ENCODE peak calls at places on chromosomes 16 and 17, in five cellular contexts. One of them, this sample, is unnamed.

GRCh38 chr16:2467301-2468141 is 3.6 kb upstream of the NTN3 start:
- DNase-seq in neuronal stem cell: no peak
- DNase-seq in mesendoderm: peak; percentile 68
- DNase-seq in IMR-90: peak; percentile 72
- DNase-seq in trophoblast cell: no peak
- DNase-seq in this sample: peak; percentile 74

GRCh38 chr17:35087731-35088646 is 24.5 kb upstream of the RFFL start:
- DNase-seq in neuronal stem cell: no peak
- DNase-seq in mesendoderm: no peak
- DNase-seq in IMR-90: peak; percentile 42
- DNase-seq in trophoblast cell: no peak
- DNase-seq in this sample: no peak

GRCh38 chr17:13601776-13602551 is at the start of gene HS3ST3A1:
- DNase-seq in neuronal stem cell: peak; percentile 85
- DNase-seq in mesendoderm: peak; percentile 96
- DNase-seq in IMR-90: peak; percentile 82
- DNase-seq in trophoblast cell: peak; percentile 64
- DNase-seq in this sample: peak; percentile 96

GRCh38 chr17:62933986-62934385 is 32.0 kb upstream of the TANC2 start:
- DNase-seq in neuronal stem cell: no peak
- DNase-seq in mesendoderm: no peak
- DNase-seq in IMR-90: no peak
- DNase-seq in trophoblast cell: no peak
- DNase-seq in this sample: no peak

GRCh38 chr17:19787733-19788357 is 39.7 kb upstream of the ALDH3A1 start:
- DNase-seq in neuronal stem cell: no peak
- DNase-seq in mesendoderm: no peak
- DNase-seq in IMR-90: peak; percentile 6
- DNase-seq in trophoblast cell: no peak
- DNase-seq in this sample: no peak

GRCh38 chr16:12050361-12050760 is 73.8 kb downstream of the SNX29 start:
- DNase-seq in neuronal stem cell: no peak
- DNase-seq in mesendoderm: no peak
- DNase-seq in IMR-90: no peak
- DNase-seq in trophoblast cell: no peak
- DNase-seq in this sample: no peak

GRCh38 chr17:45787044-45787443 is 2.9 kb downstream of the CRHR1 start:
- DNase-seq in neuronal stem cell: no peak
- DNase-seq in mesendoderm: no peak
- DNase-seq in IMR-90: no peak
- DNase-seq in trophoblast cell: no peak
- DNase-seq in this sample: no peak

GRCh38 chr17:65794572-65794971 is 233.1 kb upstream of the AXIN2 start:
- DNase-seq in neuronal stem cell: no peak
- DNase-seq in mesendoderm: peak; percentile 70
- DNase-seq in IMR-90: peak; percentile 13
- DNase-seq in trophoblast cell: no peak
- DNase-seq in this sample: peak; percentile 59

GRCh38 chr17:79874329-79874981 is 35.2 kb upstream of the CBX4 start:
- DNase-seq in neuronal stem cell: no peak
- DNase-seq in mesendoderm: peak; percentile 59
- DNase-seq in IMR-90: peak; percentile 24
- DNase-seq in trophoblast cell: no peak
- DNase-seq in this sample: no peak

DNA sequence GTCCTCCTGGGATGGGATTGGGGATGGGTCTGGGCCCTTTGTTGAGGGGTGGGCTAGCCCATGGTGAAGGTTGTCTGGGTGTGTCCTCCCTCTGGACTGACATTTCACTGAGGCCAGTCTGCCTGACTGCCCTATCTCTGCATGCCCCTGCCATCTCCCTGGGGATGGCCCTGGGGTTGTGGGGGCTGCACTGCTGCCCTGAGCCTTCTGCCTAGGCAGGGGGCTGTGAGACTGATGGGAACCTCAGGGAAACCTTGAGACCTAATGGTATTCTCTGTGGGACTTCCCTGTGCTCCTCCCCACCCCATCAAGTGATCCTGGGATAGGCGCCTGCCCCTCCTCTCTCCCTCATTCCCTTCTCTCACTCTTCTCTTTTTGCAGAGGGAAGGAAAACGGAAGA is 19.9 kb downstream of the RAI1 start:
- DNase-seq in neuronal stem cell: no peak
- DNase-seq in mesendoderm: no peak
- DNase-seq in IMR-90: no peak
- DNase-seq in trophoblast cell: no peak
- DNase-seq in this sample: no peak
- H3K4ac ChIP-seq in neuronal stem cell: no peak overlapping the region
- H3K4ac ChIP-seq in mesendoderm: no peak overlapping the region
- H3K4ac ChIP-seq in IMR-90: peak overlapping the region; percentile 50
- H3K4ac ChIP-seq in trophoblast cell: no peak overlapping the region
- H3K4ac ChIP-seq in this sample: no peak overlapping the region

GRCh38 chr16:56277040-56277439 is 85.8 kb downstream of the GNAO1 start:
- DNase-seq in neuronal stem cell: no peak
- DNase-seq in mesendoderm: peak; percentile 76
- DNase-seq in IMR-90: no peak
- DNase-seq in trophoblast cell: no peak
- DNase-seq in this sample: peak; percentile 73
- H2BK5ac ChIP-seq in neuronal stem cell: no peak overlapping the region
- H2BK5ac ChIP-seq in mesendoderm: no peak overlapping the region
- H2BK5ac ChIP-seq in IMR-90: no peak overlapping the region
- H2BK5ac ChIP-seq in trophoblast cell: no peak overlapping the region
- H2BK5ac ChIP-seq in this sample: no peak overlapping the region

GRCh38 chr17:75592364-75593020 is 4.9 kb downstream of the MYO15B start:
- DNase-seq in neuronal stem cell: no peak
- DNase-seq in mesendoderm: no peak
- DNase-seq in IMR-90: no peak
- DNase-seq in trophoblast cell: no peak
- DNase-seq in this sample: peak; percentile 31
- H2AK5ac ChIP-seq in neuronal stem cell: peak overlapping the region; percentile 96
- H2AK5ac ChIP-seq in mesendoderm: no peak overlapping the region
- H2AK5ac ChIP-seq in IMR-90: no peak overlapping the region
- H2AK5ac ChIP-seq in trophoblast cell: no peak overlapping the region
- H2AK5ac ChIP-seq in this sample: no peak overlapping the region

DNA sequence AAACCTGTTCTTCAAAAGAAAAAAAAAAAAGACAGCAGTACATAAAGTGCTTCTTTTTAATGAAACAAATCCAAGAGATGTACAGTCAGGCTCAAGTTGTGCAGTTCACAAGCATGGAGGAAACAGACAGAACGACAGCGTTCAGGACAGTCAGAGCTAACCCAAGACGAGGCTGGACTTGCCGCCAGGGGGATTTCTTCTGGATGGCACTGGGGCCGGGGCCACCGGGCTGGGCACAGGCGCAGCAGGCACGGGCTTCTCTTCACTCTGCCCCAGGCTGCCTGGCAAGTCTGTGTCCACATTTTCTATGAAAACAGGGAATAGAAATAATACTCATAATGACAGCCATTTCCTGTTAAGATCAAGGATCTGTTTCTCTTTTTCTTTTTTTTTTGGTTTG is 4.4 kb upstream of the NT5C start:
- DNase-seq in neuronal stem cell: no peak
- DNase-seq in mesendoderm: no peak
- DNase-seq in IMR-90: no peak
- DNase-seq in trophoblast cell: no peak
- DNase-seq in this sample: no peak
- H3K4ac ChIP-seq in neuronal stem cell: no peak overlapping the region
- H3K4ac ChIP-seq in mesendoderm: no peak overlapping the region
- H3K4ac ChIP-seq in IMR-90: no peak overlapping the region
- H3K4ac ChIP-seq in trophoblast cell: no peak overlapping the region
- H3K4ac ChIP-seq in this sample: no peak overlapping the region